ENCODE peak calls at places on chromosome 12, in seven cellular contexts. One of them, this sample, is unnamed.

GRCh38 chr12:98743362-98743953 is 98.4 kb downstream of the APAF1 start:
- DNase-seq in NCI-H524: peak
- DNase-seq in SK-MEL-5: peak
- DNase-seq in naive B cell: no peak
- DNase-seq in AG04449: no peak
- DNase-seq in stimulated activated CD8-positive, alpha-beta memory T cell treated with anti-CD3 and anti-CD28 coated beads, Interleukin-2, amount 100 ng/mL, for 1 hour: no peak
- DNase-seq in fibroblast of mammary gland: no peak
- DNase-seq in this sample: peak

GRCh38 chr12:50057000-50057841 is at the start of gene ASIC1:
- DNase-seq in stimulated activated CD8-positive, alpha-beta memory T cell treated with anti-CD3 and anti-CD28 coated beads, Interleukin-2, amount 100 ng/mL, for 1 hour: no peak
- DNase-seq in SK-MEL-5: peak
- DNase-seq in naive B cell: peak
- DNase-seq in AG04449: no peak
- DNase-seq in NCI-H524: peak
- DNase-seq in fibroblast of mammary gland: peak
- DNase-seq in this sample: peak

GRCh38 chr12:53145383-53145782 is 35.1 kb upstream of the ZNF740 start:
- DNase-seq in fibroblast of mammary gland: peak
- DNase-seq in SK-MEL-5: no peak
- DNase-seq in NCI-H524: no peak
- DNase-seq in stimulated activated CD8-positive, alpha-beta memory T cell treated with anti-CD3 and anti-CD28 coated beads, Interleukin-2, amount 100 ng/mL, for 1 hour: no peak
- DNase-seq in AG04449: no peak
- DNase-seq in naive B cell: no peak
- DNase-seq in this sample: no peak

GRCh38 chr12:67354966-67355365 is 85.8 kb downstream of the CAND1 start:
- DNase-seq in fibroblast of mammary gland: peak
- DNase-seq in AG04449: no peak
- DNase-seq in NCI-H524: peak
- DNase-seq in SK-MEL-5: peak
- DNase-seq in naive B cell: no peak
- DNase-seq in stimulated activated CD8-positive, alpha-beta memory T cell treated with anti-CD3 and anti-CD28 coated beads, Interleukin-2, amount 100 ng/mL, for 1 hour: no peak
- DNase-seq in this sample: no peak

GRCh38 chr12:9667403-9667802 is 2.1 kb upstream of the CLEC2D start:
- DNase-seq in fibroblast of mammary gland: no peak
- DNase-seq in stimulated activated CD8-positive, alpha-beta memory T cell treated with anti-CD3 and anti-CD28 coated beads, Interleukin-2, amount 100 ng/mL, for 1 hour: no peak
- DNase-seq in NCI-H524: no peak
- DNase-seq in AG04449: no peak
- DNase-seq in naive B cell: peak
- DNase-seq in SK-MEL-5: no peak
- DNase-seq in this sample: no peak

GRCh38 chr12:3206536-3207072 is 129.4 kb downstream of the TSPAN9 start:
- DNase-seq in NCI-H524: peak
- DNase-seq in fibroblast of mammary gland: no peak
- DNase-seq in AG04449: no peak
- DNase-seq in SK-MEL-5: no peak
- DNase-seq in stimulated activated CD8-positive, alpha-beta memory T cell treated with anti-CD3 and anti-CD28 coated beads, Interleukin-2, amount 100 ng/mL, for 1 hour: no peak
- DNase-seq in naive B cell: no peak
- DNase-seq in this sample: no peak

GRCh38 chr12:76720068-76720467 is 43.8 kb upstream of the ZDHHC17 start:
- DNase-seq in SK-MEL-5: no peak
- DNase-seq in fibroblast of mammary gland: peak
- DNase-seq in AG04449: no peak
- DNase-seq in NCI-H524: no peak
- DNase-seq in stimulated activated CD8-positive, alpha-beta memory T cell treated with anti-CD3 and anti-CD28 coated beads, Interleukin-2, amount 100 ng/mL, for 1 hour: no peak
- DNase-seq in naive B cell: no peak
- DNase-seq in this sample: no peak

GRCh38 chr12:64922853-64923252 is 98.4 kb downstream of the TBC1D30 start:
- DNase-seq in naive B cell: no peak
- DNase-seq in SK-MEL-5: no peak
- DNase-seq in NCI-H524: no peak
- DNase-seq in fibroblast of mammary gland: no peak
- DNase-seq in stimulated activated CD8-positive, alpha-beta memory T cell treated with anti-CD3 and anti-CD28 coated beads, Interleukin-2, amount 100 ng/mL, for 1 hour: no peak
- DNase-seq in AG04449: no peak
- DNase-seq in this sample: no peak

GRCh38 chr12:89880695-89881350 is 172.2 kb upstream of the ATP2B1 start:
- DNase-seq in fibroblast of mammary gland: no peak
- DNase-seq in stimulated activated CD8-positive, alpha-beta memory T cell treated with anti-CD3 and anti-CD28 coated beads, Interleukin-2, amount 100 ng/mL, for 1 hour: no peak
- DNase-seq in naive B cell: peak
- DNase-seq in AG04449: no peak
- DNase-seq in SK-MEL-5: no peak
- DNase-seq in NCI-H524: no peak
- DNase-seq in this sample: no peak

GRCh38 chr12:106342397-106343212 is 14.9 kb upstream of the POLR3B start:
- DNase-seq in SK-MEL-5: no peak
- DNase-seq in naive B cell: no peak
- DNase-seq in fibroblast of mammary gland: peak
- DNase-seq in NCI-H524: no peak
- DNase-seq in AG04449: no peak
- DNase-seq in stimulated activated CD8-positive, alpha-beta memory T cell treated with anti-CD3 and anti-CD28 coated beads, Interleukin-2, amount 100 ng/mL, for 1 hour: no peak
- DNase-seq in this sample: peak

GRCh38 chr12:102702447-102703114 is 214.5 kb downstream of the PAH start:
- DNase-seq in AG04449: peak
- DNase-seq in stimulated activated CD8-positive, alpha-beta memory T cell treated with anti-CD3 and anti-CD28 coated beads, Interleukin-2, amount 100 ng/mL, for 1 hour: no peak
- DNase-seq in NCI-H524: no peak
- DNase-seq in fibroblast of mammary gland: peak
- DNase-seq in SK-MEL-5: peak
- DNase-seq in naive B cell: peak
- DNase-seq in this sample: peak

GRCh38 chr12:5402536-5402935 is 29.4 kb upstream of the NTF3 start:
- DNase-seq in fibroblast of mammary gland: no peak
- DNase-seq in AG04449: no peak
- DNase-seq in NCI-H524: no peak
- DNase-seq in stimulated activated CD8-positive, alpha-beta memory T cell treated with anti-CD3 and anti-CD28 coated beads, Interleukin-2, amount 100 ng/mL, for 1 hour: no peak
- DNase-seq in SK-MEL-5: no peak
- DNase-seq in naive B cell: no peak
- DNase-seq in this sample: no peak

GRCh38 chr12:48183876-48184548 is 568 bp downstream of the CCDC184 start:
- DNase-seq in stimulated activated CD8-positive, alpha-beta memory T cell treated with anti-CD3 and anti-CD28 coated beads, Interleukin-2, amount 100 ng/mL, for 1 hour: no peak
- DNase-seq in NCI-H524: no peak
- DNase-seq in AG04449: no peak
- DNase-seq in SK-MEL-5: no peak
- DNase-seq in fibroblast of mammary gland: no peak
- DNase-seq in naive B cell: no peak
- DNase-seq in this sample: no peak

GRCh38 chr12:93913845-93914244 is 234.5 kb upstream of the PLXNC1 start:
- DNase-seq in SK-MEL-5: no peak
- DNase-seq in NCI-H524: no peak
- DNase-seq in AG04449: peak
- DNase-seq in fibroblast of mammary gland: peak
- DNase-seq in naive B cell: no peak
- DNase-seq in stimulated activated CD8-positive, alpha-beta memory T cell treated with anti-CD3 and anti-CD28 coated beads, Interleukin-2, amount 100 ng/mL, for 1 hour: no peak
- DNase-seq in this sample: no peak

GRCh38 chr12:93025145-93026103 is 96.3 kb upstream of the EEA1 start:
- DNase-seq in NCI-H524: peak
- DNase-seq in SK-MEL-5: peak
- DNase-seq in stimulated activated CD8-positive, alpha-beta memory T cell treated with anti-CD3 and anti-CD28 coated beads, Interleukin-2, amount 100 ng/mL, for 1 hour: no peak
- DNase-seq in naive B cell: peak
- DNase-seq in fibroblast of mammary gland: peak
- DNase-seq in AG04449: peak
- DNase-seq in this sample: peak

GRCh38 chr12:32906407-32907165 is 10.0 kb upstream of the PKP2 start:
- DNase-seq in SK-MEL-5: no peak
- DNase-seq in NCI-H524: peak
- DNase-seq in AG04449: no peak
- DNase-seq in stimulated activated CD8-positive, alpha-beta memory T cell treated with anti-CD3 and anti-CD28 coated beads, Interleukin-2, amount 100 ng/mL, for 1 hour: no peak
- DNase-seq in fibroblast of mammary gland: no peak
- DNase-seq in naive B cell: no peak
- DNase-seq in this sample: no peak

This sample was measured in erythroblast.